ENCODE peak calls at places on chromosomes 11 and 22, in five cellular contexts. H is sigmoid colon, X is stomach, K is uterus, W is ovary. J is an unnamed sample.

GRCh38 chr22:38817196-38817595 is 23.3 kb upstream of the DNAL4 start:
- DNase-seq in H (no peak), X (no peak), K (no peak), W (no peak), J (no peak)

GRCh38 chr22:30947821-30948454 is 20.6 kb downstream of the MORC2 start:
- DNase-seq in H (no peak), X (no peak), K (no peak), W (no peak), J (no peak)

GRCh38 chr22:35425971-35426800 is 26.2 kb downstream of the MCM5 start:
- DNase-seq in H (no peak), X (no peak), K (no peak), W (no peak), J (peak; percentile 96)

GRCh38 chr22:49161002-49161850 is 666.4 kb downstream of the BRD1 start:
- DNase-seq in H (no peak), X (no peak), K (no peak), W (no peak), J (no peak)

GRCh38 chr11:118436639-118437045 is 350 bp downstream of the KMT2A start:
- DNase-seq in H (peak; percentile 60), X (no peak), K (no peak), W (no peak), J (peak; percentile 8)

GRCh38 chr11:33895752-33896137 is 3.9 kb upstream of the LMO2 start:
- DNase-seq in H (no peak), X (no peak), K (no peak), W (no peak), J (no peak)

GRCh38 chr11:33835143-33835878 is 56.6 kb downstream of the LMO2 start:
- DNase-seq in H (no peak), X (no peak), K (no peak), W (no peak), J (no peak)

GRCh38 chr11:119350302-119350701 is 3.8 kb upstream of the MFRP start:
- DNase-seq in H (no peak), X (no peak), K (no peak), W (no peak), J (no peak)

DNA sequence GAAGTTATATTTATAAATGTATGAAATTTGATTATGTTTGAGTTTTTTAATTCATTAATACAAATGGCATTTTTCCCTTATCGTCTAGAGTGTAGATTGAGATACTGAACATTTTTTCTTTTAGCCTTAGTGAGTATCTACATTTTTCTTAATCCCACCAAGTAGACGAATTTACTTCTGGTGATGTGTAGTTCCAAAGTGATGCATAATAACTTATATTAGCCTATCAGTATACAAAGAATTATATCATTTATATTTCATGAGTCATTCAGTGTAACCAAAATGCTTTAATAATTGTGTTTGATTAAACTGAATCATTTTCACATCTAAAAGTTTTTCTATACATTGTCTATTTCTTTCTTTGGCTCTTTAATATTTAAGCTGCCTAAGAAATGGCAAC is 745.6 kb upstream of the LUZP2 start:
- DNase-seq in H (no peak), X (no peak), K (no peak), W (no peak), J (no peak)
- TF ChIP-seq CTCF in H (no peak), X (no peak), K (no peak), W (no peak), J (no peak)

GRCh38 chr22:50550395-50550794 is 4.7 kb downstream of the KLHDC7B start:
- DNase-seq in H (no peak), X (no peak), K (no peak), W (no peak), J (no peak)

GRCh38 chr22:50546326-50547230 is 879 bp downstream of the KLHDC7B start:
- DNase-seq in H (no peak), X (no peak), K (no peak), W (no peak), J (no peak)

GRCh38 chr22:50547231-50547851 is 1.6 kb downstream of the KLHDC7B start:
- DNase-seq in H (no peak), X (no peak), K (no peak), W (no peak), J (no peak)

GRCh38 chr22:50548913-50549790 is 3.5 kb downstream of the KLHDC7B start:
- DNase-seq in H (no peak), X (no peak), K (no peak), W (no peak), J (no peak)

GRCh38 chr22:50548046-50548912 is 2.6 kb downstream of the KLHDC7B start:
- DNase-seq in H (no peak), X (no peak), K (no peak), W (no peak), J (peak; percentile 39)
- TF ChIP-seq POLR2A in H (no peak), X (no peak), K (no peak), W (no peak), J (no peak)

DNA sequence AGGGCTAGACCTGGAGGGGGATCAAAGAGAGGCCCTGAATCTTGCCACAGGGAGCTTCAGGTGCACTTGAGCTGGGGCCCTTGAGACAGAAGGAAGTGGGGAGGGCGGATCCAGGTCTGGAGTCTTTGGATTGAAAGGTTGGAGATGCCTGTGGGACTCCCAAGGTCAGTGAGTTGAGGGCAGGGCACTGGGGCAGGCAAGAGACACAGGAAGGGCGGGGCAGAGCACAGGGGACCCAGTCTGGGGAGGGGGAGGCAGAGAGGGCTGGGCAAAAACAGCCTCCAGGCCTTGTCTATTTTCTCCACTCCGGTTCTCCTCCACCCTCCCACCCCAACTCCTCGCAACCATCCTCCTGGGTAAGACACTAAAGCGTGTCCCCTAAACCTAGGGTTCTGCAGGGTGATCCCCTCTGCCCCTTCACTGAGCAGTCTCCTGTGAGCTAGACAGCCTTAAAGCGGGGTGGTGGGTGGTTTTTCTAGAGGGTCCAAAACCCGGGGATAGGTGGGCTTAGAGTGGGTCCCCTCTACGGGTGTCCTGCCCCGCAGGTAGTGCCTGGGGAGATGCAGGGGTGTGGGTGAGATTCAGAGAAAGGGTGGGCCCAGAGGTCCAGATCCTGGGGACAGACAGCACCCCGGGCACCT is 38.6 kb upstream of the CELSR1 start:
- DNase-seq in H (peak; percentile 60), X (no peak), K (no peak), W (no peak), J (peak; percentile 48)
- H3K4me1 ChIP-seq in H (peaks cover 36% of the 10 kb centered on the region), X (peaks cover 75% of the 10 kb centered on the region), K (peaks cover 6% of the 10 kb centered on the region), W (peaks cover 11% of the 10 kb centered on the region), J (peaks cover 36% of the 10 kb centered on the region)

GRCh38 chr11:124329787-124330478 is 9.9 kb upstream of the OR8D2 start:
- DNase-seq in H (no peak), X (no peak), K (no peak), W (no peak), J (no peak)
- TF ChIP-seq CTCF in H (no peak), X (no peak), K (no peak), W (no peak), J (no peak)

J was measured in thyroid gland.